ENCODE peak calls at places on chromosomes 2 and 18, in eight cellular contexts. A, U, P, O, G, F, M and R are unnamed samples.

GRCh38 chr18:8480506-8481328 is 128.5 kb upstream of the RAB12 start:
- DNase-seq in U (peak; percentile 59), O (peak; percentile 64), G (peak; percentile 79), F (peak; percentile 24), M (peak; percentile 7), A (peak; percentile 36), P (peak; percentile 76), R (peak; percentile 81)

GRCh38 chr18:29154758-29155725 is 978.1 kb upstream of the CDH2 start:
- DNase-seq in G (peak; percentile 13), U (no peak), A (no peak), F (peak; percentile 66), P (no peak), O (peak; percentile 91), M (no peak), R (peak; percentile 97)

GRCh38 chr2:237962432-237963084 is 4.3 kb upstream of the UBE2F start:
- DNase-seq in P (no peak), F (no peak), M (no peak), A (no peak), O (no peak), U (no peak), G (no peak), R (no peak)

GRCh38 chr2:239361311-239361642 is 39.5 kb downstream of the HDAC4 start:
- DNase-seq in U (peak; percentile 54), O (peak; percentile 51), M (no peak), G (no peak), F (no peak), P (peak; percentile 27), A (no peak), R (no peak)

GRCh38 chr2:27606611-27607010 is 22.2 kb downstream of the CCDC121 start:
- DNase-seq in F (no peak), G (no peak), A (no peak), O (peak; percentile 52), M (no peak), P (no peak), U (no peak), R (no peak)

GRCh38 chr2:38655441-38655840 is 10.5 kb upstream of the GALM start:
- DNase-seq in M (no peak), F (no peak), P (no peak), A (no peak), U (no peak), O (no peak), G (no peak), R (no peak)

GRCh38 chr18:57052759-57053158 is 94.1 kb upstream of the BOD1L2 start:
- DNase-seq in G (no peak), A (no peak), U (no peak), M (no peak), F (no peak), P (no peak), O (no peak), R (no peak)

GRCh38 chr2:239195318-239195871 is 205.4 kb downstream of the HDAC4 start:
- DNase-seq in A (no peak), P (no peak), G (no peak), M (no peak), F (no peak), O (no peak), U (no peak), R (no peak)

GRCh38 chr18:79405019-79405780 is 9.5 kb downstream of the NFATC1 start:
- DNase-seq in M (no peak), F (no peak), G (no peak), U (no peak), O (no peak), A (no peak), P (no peak), R (no peak)

GRCh38 chr2:27752551-27753237 is 18.8 kb upstream of the MRPL33 start:
- DNase-seq in M (no peak), F (no peak), P (peak; percentile 39), O (no peak), A (no peak), U (peak; percentile 86), G (peak; percentile 89), R (peak; percentile 49)

GRCh38 chr2:179636100-179636980 is 225.1 kb downstream of the ZNF385B start:
- DNase-seq in A (no peak), U (no peak), F (no peak), M (no peak), P (no peak), G (no peak), O (no peak), R (no peak)

GRCh38 chr18:50232419-50232818 is 33.9 kb downstream of the CFAP53 start:
- DNase-seq in U (peak; percentile 17), F (no peak), M (no peak), A (no peak), O (no peak), G (no peak), P (no peak), R (no peak)

GRCh38 chr2:57878573-57878910 is 168.1 kb upstream of the VRK2 start:
- DNase-seq in F (no peak), P (no peak), U (no peak), A (no peak), M (no peak), G (no peak), O (no peak), R (no peak)

GRCh38 chr2:239201884-239202283 is 198.9 kb downstream of the HDAC4 start:
- DNase-seq in P (no peak), M (no peak), F (no peak), G (no peak), O (no peak), U (no peak), A (no peak), R (no peak)

GRCh38 chr2:238097201-238097987 is 2.7 kb upstream of the ESPNL start:
- DNase-seq in U (no peak), P (no peak), F (no peak), O (no peak), A (no peak), G (no peak), M (no peak), R (no peak)

GRCh38 chr2:100733344-100734187 is 86.4 kb upstream of the NPAS2 start:
- DNase-seq in M (no peak), U (peak; percentile 25), P (peak; percentile 59), O (peak; percentile 89), G (peak; percentile 21), F (no peak), A (no peak), R (peak; percentile 49)

DNA sequence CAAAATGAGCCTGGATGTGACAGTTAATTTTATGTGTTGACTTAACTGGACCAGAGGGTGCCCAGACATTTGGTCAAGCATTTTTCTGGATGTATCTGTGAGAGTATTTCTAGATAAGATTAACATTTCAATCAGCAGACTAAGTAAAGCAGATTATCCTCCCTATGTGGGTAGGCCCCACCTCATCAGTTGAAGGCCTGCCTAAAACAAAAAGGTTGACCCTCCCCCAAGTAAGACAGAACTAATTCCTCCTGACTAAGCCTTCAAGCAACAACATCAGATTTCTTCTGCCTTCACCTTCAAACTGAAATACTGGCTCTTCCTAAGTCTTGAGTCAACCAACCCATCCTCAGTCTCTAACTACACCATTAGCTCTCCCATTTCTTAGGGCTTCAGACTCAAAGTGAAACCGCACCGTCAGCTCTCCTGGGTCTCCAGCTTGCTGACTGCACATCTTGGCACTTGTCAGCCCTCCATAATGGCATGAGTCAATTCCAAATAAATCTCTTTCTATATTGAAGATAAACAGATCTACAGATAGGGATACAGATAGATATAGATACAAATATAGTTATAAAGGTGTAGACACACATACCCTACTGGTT is 47.9 kb downstream of the MEMO1 start:
- DNase-seq in O (no peak), G (no peak), F (no peak), M (peak; percentile 64), A (no peak), P (no peak), U (no peak), R (peak; percentile 14)
- TF ChIP-seq EZH2phosphoT487 in O (no peak), G (no peak), F (no peak), M (no peak), A (no peak), P (no peak), U (no peak), R (no peak)

GRCh38 chr2:197559656-197560055 is 43.8 kb downstream of the MOB4 start:
- DNase-seq in O (no peak), P (no peak), F (no peak), U (no peak), M (no peak), G (no peak), A (no peak), R (no peak)

GRCh38 chr2:197556456-197556855 is 40.6 kb downstream of the MOB4 start:
- DNase-seq in U (no peak), O (peak; percentile 44), F (no peak), G (no peak), M (no peak), P (no peak), A (no peak), R (no peak)

GRCh38 chr2:197555467-197555866 is 39.6 kb downstream of the MOB4 start:
- DNase-seq in O (no peak), F (no peak), U (no peak), M (no peak), A (no peak), G (no peak), P (no peak), R (no peak)

GRCh38 chr2:197560146-197560665 is 44.3 kb downstream of the MOB4 start:
- DNase-seq in P (no peak), O (no peak), U (no peak), M (no peak), A (no peak), F (no peak), G (no peak), R (no peak)

DNA sequence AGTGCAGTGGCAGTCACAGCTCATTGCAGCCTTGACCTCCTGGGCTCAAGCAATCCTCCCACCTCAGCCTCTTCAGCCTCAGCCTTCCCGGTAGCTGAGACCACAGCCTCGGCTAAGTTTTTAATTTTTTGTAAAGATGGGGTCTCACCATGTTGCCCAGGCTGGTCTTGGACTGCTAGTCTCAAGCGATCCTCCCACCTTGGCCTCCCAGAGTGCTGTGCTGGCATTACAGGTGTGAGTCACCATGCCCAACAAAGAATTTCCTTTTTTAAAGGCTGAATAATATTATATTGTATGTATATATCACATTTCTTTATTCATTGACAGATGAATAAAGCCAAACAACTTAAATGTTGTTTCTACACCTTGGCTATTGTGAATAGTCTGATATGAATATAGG is 42.5 kb downstream of the MOB4 start:
- DNase-seq in F (no peak), U (no peak), G (no peak), O (no peak), A (no peak), P (no peak), M (no peak), R (peak; percentile 42)
- TF ChIP-seq EZH2phosphoT487 in F (no peak), U (no peak), G (no peak), O (no peak), A (no peak), P (no peak), M (no peak), R (no peak)

DNA sequence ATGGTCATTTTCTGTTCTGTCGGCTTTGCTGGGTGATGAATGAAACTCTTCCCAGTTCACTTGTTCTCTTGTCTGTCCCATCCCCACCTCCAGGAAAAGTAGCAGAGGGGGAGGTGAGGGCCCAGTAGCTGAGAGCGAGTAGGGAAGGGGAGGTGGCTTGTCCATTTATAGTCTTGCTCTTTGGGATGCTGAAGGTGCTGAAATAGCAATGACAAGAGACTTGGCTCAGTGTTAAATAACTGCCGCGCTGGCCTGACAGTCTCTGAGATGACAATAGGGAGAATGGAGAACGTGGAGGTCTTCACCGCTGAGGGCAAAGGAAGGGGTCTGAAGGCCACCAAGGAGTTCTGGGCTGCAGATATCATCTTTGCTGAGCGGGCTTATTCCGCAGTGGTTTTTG is at the start of gene SMYD1:
- DNase-seq in O (no peak), M (no peak), U (no peak), A (no peak), P (no peak), F (no peak), G (no peak), R (no peak)
- TF ChIP-seq EZH2phosphoT487 in O (no peak), M (no peak), U (no peak), A (no peak), P (no peak), F (no peak), G (no peak), R (no peak)

GRCh38 chr2:234632527-234633391 is 135.9 kb upstream of the ARL4C start:
- DNase-seq in P (no peak), F (no peak), O (peak; percentile 7), A (no peak), G (no peak), M (no peak), U (peak; percentile 27), R (peak; percentile 32)
- TF ChIP-seq EZH2phosphoT487 in P (no peak), F (no peak), O (no peak), A (no peak), G (no peak), M (no peak), U (no peak), R (no peak)